ENCODE peak calls at places on chromosomes 3 and 15, in seven cellular contexts. E, D, Q, V, W, F and I are unnamed samples.

GRCh38 chr3:45545476-45545875 is 49.1 kb upstream of the LIMD1 start:
- DNase-seq in E (peak), D (no peak), Q (no peak), V (peak), W (peak), F (peak), I (no peak)

GRCh38 chr15:37059051-37059450 is 41.3 kb downstream of the MEIS2 start:
- DNase-seq in E (peak), D (no peak), Q (no peak), V (no peak), W (peak), F (peak), I (no peak)

GRCh38 chr15:48856947-48857346 is 21.0 kb upstream of the EID1 start:
- DNase-seq in E (peak), D (no peak), Q (no peak), V (no peak), W (peak), F (no peak), I (no peak)

GRCh38 chr3:111901617-111902016 is 42.6 kb downstream of the PHLDB2 start:
- DNase-seq in E (no peak), D (no peak), Q (no peak), V (no peak), W (no peak), F (no peak), I (no peak)

GRCh38 chr3:127099982-127100381 is 92.9 kb upstream of the PRR23E start:
- DNase-seq in E (no peak), D (no peak), Q (no peak), V (no peak), W (no peak), F (no peak), I (no peak)

GRCh38 chr3:127483005-127483641 is 107.4 kb downstream of the TPRA1 start:
- DNase-seq in E (no peak), D (no peak), Q (no peak), V (no peak), W (no peak), F (no peak), I (no peak)

GRCh38 chr15:39804026-39804425 is 21.4 kb upstream of the FSIP1 start:
- DNase-seq in E (peak), D (no peak), Q (no peak), V (no peak), W (peak), F (no peak), I (no peak)

GRCh38 chr3:88985491-88985890 is 121.9 kb upstream of the EPHA3 start:
- DNase-seq in E (peak), D (no peak), Q (no peak), V (no peak), W (no peak), F (no peak), I (no peak)

GRCh38 chr15:63380151-63380827 is 1.4 kb downstream of the CA12 start:
- DNase-seq in E (no peak), D (no peak), Q (no peak), V (no peak), W (no peak), F (peak), I (no peak)

GRCh38 chr15:69604050-69604378 is 151.4 kb downstream of the RPLP1 start:
- DNase-seq in E (no peak), D (peak), Q (peak), V (no peak), W (no peak), F (no peak), I (peak)

GRCh38 chr3:27535809-27536392 is 51.7 kb upstream of the SLC4A7 start:
- DNase-seq in E (peak), D (no peak), Q (no peak), V (peak), W (peak), F (peak), I (no peak)

GRCh38 chr3:149266733-149267132 is 45.1 kb upstream of the CP start:
- DNase-seq in E (peak), D (no peak), Q (no peak), V (no peak), W (no peak), F (no peak), I (no peak)

GRCh38 chr3:135918600-135918999 is 46.9 kb upstream of the PPP2R3A start:
- DNase-seq in E (peak), D (no peak), Q (no peak), V (peak), W (peak), F (peak), I (no peak)

GRCh38 chr3:112847692-112848091 is 1.0 kb upstream of the CD200R1L start:
- DNase-seq in E (no peak), D (no peak), Q (no peak), V (no peak), W (no peak), F (no peak), I (no peak)

GRCh38 chr3:122168044-122168443 is 15.4 kb upstream of the CASR start:
- DNase-seq in E (no peak), D (no peak), Q (no peak), V (no peak), W (no peak), F (no peak), I (no peak)

GRCh38 chr15:101126618-101127502 is 125.0 kb downstream of the CHSY1 start:
- DNase-seq in E (peak), D (peak), Q (no peak), V (no peak), W (peak), F (no peak), I (no peak)

GRCh38 chr15:58952751-58953150 is 19.3 kb upstream of the SLTM start:
- DNase-seq in E (peak), D (no peak), Q (no peak), V (no peak), W (peak), F (peak), I (no peak)

GRCh38 chr3:51706021-51706485 is 815 bp upstream of the GRM2 start:
- DNase-seq in E (no peak), D (no peak), Q (no peak), V (no peak), W (no peak), F (no peak), I (no peak)

GRCh38 chr3:184168363-184169120 is 6.1 kb upstream of the AP2M1 start:
- DNase-seq in E (peak), D (no peak), Q (no peak), V (no peak), W (peak), F (no peak), I (no peak)

GRCh38 chr15:100060276-100060926 is 281.4 kb downstream of the ADAMTS17 start:
- DNase-seq in E (peak), D (no peak), Q (peak), V (no peak), W (peak), F (no peak), I (no peak)

GRCh38 chr15:100218411-100218810 is 123.4 kb downstream of the ADAMTS17 start:
- DNase-seq in E (no peak), D (no peak), Q (no peak), V (no peak), W (no peak), F (no peak), I (no peak)

GRCh38 chr15:25508369-25509002 is 69.7 kb upstream of the UBE3A start:
- DNase-seq in E (peak), D (no peak), Q (peak), V (peak), W (peak), F (peak), I (no peak)

GRCh38 chr3:71438004-71438685 is 145.4 kb downstream of the FOXP1 start:
- DNase-seq in E (no peak), D (no peak), Q (no peak), V (no peak), W (no peak), F (no peak), I (no peak)

GRCh38 chr15:39629906-39630305 is 49.0 kb downstream of the THBS1 start:
- DNase-seq in E (no peak), D (no peak), Q (no peak), V (no peak), W (no peak), F (no peak), I (no peak)

GRCh38 chr3:72657666-72658065 is 190.6 kb downstream of the SHQ1 start:
- DNase-seq in E (no peak), D (peak), Q (peak), V (no peak), W (no peak), F (no peak), I (no peak)

GRCh38 chr15:49124371-49124770 is 31.0 kb downstream of the COPS2 start:
- DNase-seq in E (no peak), D (no peak), Q (no peak), V (no peak), W (no peak), F (no peak), I (no peak)

GRCh38 chr15:90439946-90440345 is 51.9 kb downstream of the IQGAP1 start:
- DNase-seq in E (no peak), D (no peak), Q (no peak), V (no peak), W (no peak), F (no peak), I (no peak)

GRCh38 chr15:100658895-100659294 is 56.5 kb downstream of the ASB7 start:
- DNase-seq in E (no peak), D (no peak), Q (no peak), V (no peak), W (no peak), F (no peak), I (no peak)

GRCh38 chr3:72154391-72155300 is 369.7 kb upstream of the PROK2 start:
- DNase-seq in E (peak), D (no peak), Q (no peak), V (no peak), W (peak), F (no peak), I (no peak)

GRCh38 chr3:140244893-140245292 is 309.9 kb downstream of the CLSTN2 start:
- DNase-seq in E (peak), D (no peak), Q (no peak), V (no peak), W (no peak), F (peak), I (no peak)

GRCh38 chr3:193590088-193590856 is 2.7 kb upstream of the OPA1 start:
- DNase-seq in E (peak), D (no peak), Q (no peak), V (peak), W (peak), F (peak), I (no peak)